ENCODE peak calls at places on chromosomes 11 and 22, in eight cellular contexts. U, Y, Q, S, G, B, A and Z are unnamed samples.

GRCh38 chr22:40203568-40203967 is 25.8 kb downstream of the TNRC6B start:
- DNase-seq in A (no peak), U (no peak), Q (no peak), G (no peak), Y (no peak), S (no peak), B (peak; percentile 68), Z (no peak)

GRCh38 chr11:13314676-13315394 is 37.2 kb downstream of the BMAL1 start:
- DNase-seq in A (no peak), U (no peak), Q (no peak), B (no peak), G (no peak), Y (no peak), S (no peak), Z (no peak)

GRCh38 chr11:80330302-80330701 is 889.5 kb upstream of the TENM4 start:
- DNase-seq in G (no peak), U (peak; percentile 3), A (no peak), B (no peak), S (peak; percentile 3), Y (no peak), Q (no peak), Z (no peak)

GRCh38 chr11:10975287-10975721 is 117.5 kb upstream of the ZBED5 start:
- DNase-seq in U (no peak), B (no peak), G (no peak), A (no peak), Q (no peak), Y (no peak), S (no peak), Z (no peak)

GRCh38 chr11:110148775-110149744 is 55.9 kb downstream of the ZC3H12C start:
- DNase-seq in S (peak; percentile 90), G (peak; percentile 47), B (no peak), Q (no peak), U (peak; percentile 87), A (peak; percentile 28), Y (peak; percentile 63), Z (no peak)

GRCh38 chr11:44128729-44129128 is 33.3 kb downstream of the EXT2 start:
- DNase-seq in B (no peak), S (no peak), Q (no peak), A (no peak), Y (no peak), G (no peak), U (no peak), Z (no peak)

GRCh38 chr11:81303265-81303664 is 1430.4 kb downstream of the FAM181B start:
- DNase-seq in B (no peak), U (no peak), S (no peak), Y (no peak), Q (no peak), A (no peak), G (no peak), Z (no peak)

GRCh38 chr11:117733311-117733710 is 63.7 kb downstream of the DSCAML1 start:
- DNase-seq in U (no peak), Q (no peak), G (no peak), B (no peak), Y (no peak), S (no peak), A (no peak), Z (no peak)

GRCh38 chr11:20443596-20443995 is 56.1 kb downstream of the PRMT3 start:
- DNase-seq in A (no peak), U (peak; percentile 52), Q (no peak), Y (no peak), G (peak; percentile 42), S (peak; percentile 39), B (no peak), Z (no peak)

GRCh38 chr11:68044898-68045351 is 6.1 kb downstream of the TCIRG1 start:
- DNase-seq in Y (no peak), B (no peak), Q (no peak), S (no peak), G (no peak), U (no peak), A (no peak), Z (no peak)

GRCh38 chr22:38758276-38758945 is 2.6 kb upstream of the SUN2 start:
- DNase-seq in G (no peak), S (no peak), A (no peak), Y (no peak), Q (no peak), B (peak; percentile 58), U (no peak), Z (no peak)

DNA sequence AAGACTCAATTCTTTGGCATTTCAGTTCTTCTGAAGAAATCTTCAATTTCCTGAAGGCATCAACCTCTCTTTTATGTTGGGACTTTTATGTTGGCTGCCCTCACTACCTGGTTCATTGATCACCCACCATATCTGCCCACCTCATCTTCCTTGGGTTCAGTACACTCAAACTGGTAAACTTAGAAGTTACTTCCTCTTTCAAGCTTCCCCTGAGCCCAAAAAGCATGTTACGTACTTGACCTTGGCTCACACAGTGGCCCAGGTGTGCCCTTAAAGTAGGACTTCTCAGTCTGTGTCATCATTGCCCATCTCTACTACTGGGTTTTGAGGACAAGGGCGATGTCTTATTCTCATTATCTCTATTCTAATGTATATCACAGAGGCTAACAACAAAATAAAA is 86.1 kb downstream of the GRIA4 start:
- DNase-seq in G (no peak), U (no peak), Y (no peak), S (no peak), Q (no peak), A (no peak), B (no peak), Z (no peak)
- TF ChIP-seq CTCF in G (no peak), U (no peak), Y (no peak), S (no peak), Q (no peak), A (no peak), B (no peak), Z (no peak)

DNA sequence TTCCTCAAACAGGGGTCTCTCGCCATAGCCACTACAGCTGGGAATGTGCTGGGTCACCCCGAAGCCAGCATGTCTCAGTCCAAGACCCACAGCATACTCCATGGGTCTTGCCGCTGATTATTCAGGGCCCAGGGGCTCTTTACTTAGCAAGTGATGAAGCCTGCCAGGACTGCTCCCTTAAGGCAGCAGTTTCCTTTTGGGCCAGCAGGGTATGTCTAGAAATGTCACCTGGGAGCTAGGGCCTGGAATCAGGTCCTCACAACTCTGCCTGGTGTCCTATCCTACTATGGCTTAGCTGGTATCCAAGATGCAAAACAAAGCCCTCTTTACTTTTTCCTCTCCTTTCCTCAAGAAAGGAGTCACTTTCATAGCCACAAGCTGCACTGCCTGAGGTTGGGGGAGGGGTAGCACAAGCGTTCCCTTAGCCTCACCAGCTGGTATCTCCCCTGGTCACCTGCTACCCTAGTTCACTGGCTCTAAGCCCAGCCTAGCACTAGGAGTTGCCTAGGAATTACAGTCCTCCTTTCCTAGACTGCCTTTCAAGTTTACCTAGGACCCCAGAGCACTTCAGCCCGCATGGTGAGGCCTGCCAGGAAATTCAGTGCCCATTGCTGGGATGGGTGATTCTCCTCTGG is 22.6 kb upstream of the NCR3LG1 start:
- DNase-seq in S (no peak), A (no peak), U (no peak), Y (no peak), G (no peak), Q (peak; percentile 69), B (no peak), Z (no peak)
- TF ChIP-seq CTCF in S (no peak), A (no peak), U (no peak), Y (no peak), G (peak; percentile 37), Q (peak; percentile 65), B (no peak), Z (no peak)

GRCh38 chr11:18145837-18146236 is 13.5 kb downstream of the MRGPRX3 start:
- DNase-seq in U (no peak), B (no peak), Y (no peak), S (no peak), A (no peak), Q (no peak), G (no peak), Z (no peak)

GRCh38 chr11:18140145-18140544 is 7.8 kb downstream of the MRGPRX3 start:
- DNase-seq in U (no peak), Q (no peak), G (no peak), A (no peak), S (no peak), B (no peak), Y (no peak), Z (no peak)

GRCh38 chr11:18144243-18144642 is 11.9 kb downstream of the MRGPRX3 start:
- DNase-seq in S (no peak), Y (peak; percentile 39), B (no peak), U (no peak), A (peak; percentile 86), G (no peak), Q (no peak), Z (no peak)

DNA sequence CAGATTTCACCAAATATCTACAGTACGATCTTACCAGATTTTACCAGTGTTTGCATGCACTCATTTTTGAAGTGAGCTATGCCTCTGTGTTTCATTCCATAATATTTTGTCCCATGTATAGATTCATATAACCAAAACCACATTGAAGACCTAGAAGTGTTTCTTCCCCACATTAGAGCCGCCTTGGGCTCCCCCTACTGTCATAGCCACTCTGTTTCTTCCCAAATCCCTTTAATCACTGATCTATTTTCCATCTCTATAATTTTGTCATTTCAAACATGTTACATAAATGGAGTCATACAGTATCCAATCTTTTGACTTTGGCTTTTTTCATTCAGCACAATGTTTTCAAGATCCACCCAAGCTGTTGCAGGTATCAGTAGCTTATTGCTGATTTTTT is 12.7 kb downstream of the MRGPRX3 start:
- DNase-seq in G (no peak), Y (no peak), U (no peak), Q (no peak), B (no peak), A (no peak), S (peak; percentile 1), Z (no peak)
- TF ChIP-seq CTCF in G (peak; percentile 41), Y (no peak), U (peak; percentile 14), Q (peak; percentile 73), B (no peak), A (no peak), S (peak; percentile 32), Z (no peak)

DNA sequence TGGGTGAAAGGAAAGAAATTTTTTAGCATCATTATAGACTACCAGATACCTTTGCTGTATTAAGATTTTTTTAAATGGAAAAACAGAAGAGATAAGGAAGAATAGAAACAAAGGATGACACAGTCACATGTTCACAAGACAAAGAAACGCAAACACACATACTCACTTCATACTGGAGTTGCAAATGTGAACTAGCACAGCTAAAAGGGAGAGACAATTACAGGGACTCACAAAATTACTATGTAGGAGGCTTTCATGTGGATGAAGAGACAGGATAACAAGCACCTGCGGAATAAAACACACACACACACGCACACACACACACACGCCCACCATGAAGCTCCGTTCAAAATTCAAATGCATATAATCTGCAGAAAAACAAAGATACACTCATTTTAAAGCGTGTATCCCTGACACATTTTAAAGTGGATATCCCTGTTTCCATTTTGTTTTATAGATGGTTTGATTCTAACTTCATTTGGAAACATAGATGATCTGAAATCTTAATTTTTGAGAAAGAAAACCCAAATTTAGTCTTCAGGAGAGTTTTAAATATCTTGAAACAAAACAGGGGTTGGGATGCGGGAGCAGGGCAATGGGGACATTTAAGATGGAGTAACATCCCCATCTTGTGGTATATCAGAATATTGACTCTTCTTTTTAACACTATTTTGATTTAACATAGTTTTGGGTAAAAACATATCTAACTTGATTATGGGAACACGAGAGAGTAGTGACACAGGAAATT is 36.7 kb downstream of the JRKL start:
- DNase-seq in G (peak; percentile 21), B (no peak), S (peak; percentile 64), Q (no peak), U (peak; percentile 75), Y (peak; percentile 35), A (no peak), Z (no peak)
- TF ChIP-seq CTCF in G (peak; percentile 85), B (peak; percentile 82), S (peak; percentile 50), Q (peak; percentile 83), U (peak; percentile 44), Y (peak; percentile 26), A (peak; percentile 27), Z (peak; percentile 62)

GRCh38 chr11:27124514-27125264 is 84.1 kb downstream of the BBOX1 start:
- DNase-seq in Q (no peak), Y (peak; percentile 12), U (peak; percentile 59), A (no peak), B (no peak), S (peak; percentile 57), G (peak; percentile 51), Z (no peak)
- TF ChIP-seq CTCF in Q (peak; percentile 23), Y (peak; percentile 32), U (peak; percentile 39), A (no peak), B (no peak), S (peak; percentile 37), G (peak; percentile 70), Z (no peak)